ENCODE peak calls at places on chromosome 16, in four cellular contexts. P is stomach, K is IMR-90, J is uterus. N is an unnamed sample.

GRCh38 chr16:84927621-84928591 is 83.4 kb downstream of the ZDHHC7 start:
- DNase-seq in P (no peak), K (no peak), J (peak; percentile 59), N (no peak)

GRCh38 chr16:30853758-30854157 is 40.1 kb downstream of the BCL7C start:
- DNase-seq in P (no peak), K (peak; percentile 22), J (no peak), N (no peak)

GRCh38 chr16:10511829-10512228 is 68.6 kb downstream of the EMP2 start:
- DNase-seq in P (no peak), K (no peak), J (no peak), N (no peak)

GRCh38 chr16:79598341-79599181 is 2.0 kb downstream of the MAF start:
- DNase-seq in P (peak; percentile 62), K (no peak), J (peak; percentile 64), N (peak; percentile 75)

GRCh38 chr16:11679941-11680911 is 12.0 kb downstream of the SNN start:
- DNase-seq in P (no peak), K (no peak), J (no peak), N (no peak)

GRCh38 chr16:47470211-47470610 is 9.1 kb downstream of the PHKB start:
- DNase-seq in P (no peak), K (no peak), J (no peak), N (no peak)

GRCh38 chr16:31569360-31569717 is 41.6 kb downstream of the AHSP start:
- DNase-seq in P (no peak), K (no peak), J (no peak), N (no peak)

GRCh38 chr16:25633549-25633948 is 58.2 kb upstream of the HS3ST4 start:
- DNase-seq in P (no peak), K (no peak), J (no peak), N (peak; percentile 36)

GRCh38 chr16:84740596-84741071 is 40.8 kb downstream of the USP10 start:
- DNase-seq in P (no peak), K (no peak), J (no peak), N (no peak)

GRCh38 chr16:29806641-29807425 is 504 bp downstream of the MAZ start:
- DNase-seq in P (peak; percentile 44), K (no peak), J (peak; percentile 68), N (peak; percentile 62)
- TF ChIP-seq POLR2A in P (no peak), K (no peak), J (no peak), N (no peak)

GRCh38 chr16:2181952-2182351 is 14.5 kb downstream of the CASKIN1 start:
- DNase-seq in P (no peak), K (no peak), J (no peak), N (no peak)
- H3K27ac ChIP-seq in P (no peak overlapping the region), K (no peak overlapping the region), J (no peak overlapping the region), N (no peak overlapping the region)

DNA sequence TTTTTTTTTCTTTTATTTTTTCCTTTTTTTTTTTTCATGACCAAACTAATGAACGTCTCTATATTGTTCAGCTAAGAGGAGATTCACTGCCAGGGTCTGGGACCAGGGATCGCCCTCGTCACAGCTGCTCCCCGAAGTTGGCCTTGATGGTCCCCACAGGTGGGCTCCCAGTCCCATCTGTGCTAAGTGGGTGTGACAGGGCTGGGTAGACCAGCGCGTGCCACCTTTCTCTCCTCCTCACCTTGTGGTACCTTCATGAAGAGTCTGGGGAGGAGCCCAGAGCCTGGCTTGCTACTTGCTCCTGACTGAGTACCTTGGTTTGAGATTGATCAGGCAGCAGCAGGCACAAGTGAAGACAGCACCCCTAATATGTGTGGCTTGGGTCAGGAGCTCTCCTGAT is 6.5 kb upstream of the FOXF1 start:
- DNase-seq in P (no peak), K (no peak), J (no peak), N (no peak)
- H3K27me3 ChIP-seq in P (peaks cover 100% of the 10 kb centered on the region), K (no peaks in the 10 kb centered on the region), J (peaks cover 32% of the 10 kb centered on the region), N (peaks cover 35% of the 10 kb centered on the region)

GRCh38 chr16:1545044-1545736 is 11.7 kb downstream of the TMEM204 start:
- DNase-seq in P (no peak), K (no peak), J (no peak), N (no peak)
- TF ChIP-seq POLR2A in P (no peak), K (no peak), J (no peak), N (no peak)

GRCh38 chr16:67552476-67552875 is 9.8 kb upstream of the CTCF start:
- DNase-seq in P (no peak), K (no peak), J (no peak), N (peak; percentile 48)

GRCh38 chr16:67549936-67550335 is 12.4 kb upstream of the CTCF start:
- DNase-seq in P (no peak), K (no peak), J (no peak), N (no peak)

GRCh38 chr16:67551972-67552371 is 10.4 kb upstream of the CTCF start:
- DNase-seq in P (no peak), K (no peak), J (no peak), N (no peak)

GRCh38 chr16:67549240-67549639 is 13.1 kb upstream of the CTCF start:
- DNase-seq in P (no peak), K (no peak), J (no peak), N (no peak)

GRCh38 chr16:67551091-67551490 is 11.2 kb upstream of the CTCF start:
- DNase-seq in P (no peak), K (no peak), J (no peak), N (no peak)
- H3K27ac ChIP-seq in P (no peak overlapping the region), K (no peak overlapping the region), J (no peak overlapping the region), N (no peak overlapping the region)

DNA sequence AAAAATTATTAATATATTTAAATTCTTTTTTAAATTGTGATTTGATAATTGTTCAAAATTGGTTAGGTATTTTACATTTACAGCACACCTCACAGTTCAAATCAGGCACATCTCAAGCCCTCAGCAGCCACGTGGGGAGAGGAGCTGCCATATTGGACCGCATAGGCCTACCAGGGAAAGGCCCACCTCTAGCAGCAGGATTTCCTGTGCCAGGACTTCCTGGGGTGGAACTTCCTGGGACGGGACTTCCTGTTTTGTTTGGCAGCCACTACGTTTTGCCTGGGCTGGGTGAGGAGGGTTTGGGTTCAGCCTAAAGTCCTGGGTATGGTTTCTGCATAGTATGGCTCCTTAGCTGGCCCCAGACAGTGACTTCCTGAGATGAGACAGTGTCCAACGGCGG is 298.5 kb upstream of the FOXF1 start:
- DNase-seq in P (no peak), K (no peak), J (no peak), N (no peak)
- H3K27me3 ChIP-seq in P (peaks cover 2% of the 10 kb centered on the region), K (no peaks in the 10 kb centered on the region), J (no peaks in the 10 kb centered on the region), N (no peaks in the 10 kb centered on the region)

DNA sequence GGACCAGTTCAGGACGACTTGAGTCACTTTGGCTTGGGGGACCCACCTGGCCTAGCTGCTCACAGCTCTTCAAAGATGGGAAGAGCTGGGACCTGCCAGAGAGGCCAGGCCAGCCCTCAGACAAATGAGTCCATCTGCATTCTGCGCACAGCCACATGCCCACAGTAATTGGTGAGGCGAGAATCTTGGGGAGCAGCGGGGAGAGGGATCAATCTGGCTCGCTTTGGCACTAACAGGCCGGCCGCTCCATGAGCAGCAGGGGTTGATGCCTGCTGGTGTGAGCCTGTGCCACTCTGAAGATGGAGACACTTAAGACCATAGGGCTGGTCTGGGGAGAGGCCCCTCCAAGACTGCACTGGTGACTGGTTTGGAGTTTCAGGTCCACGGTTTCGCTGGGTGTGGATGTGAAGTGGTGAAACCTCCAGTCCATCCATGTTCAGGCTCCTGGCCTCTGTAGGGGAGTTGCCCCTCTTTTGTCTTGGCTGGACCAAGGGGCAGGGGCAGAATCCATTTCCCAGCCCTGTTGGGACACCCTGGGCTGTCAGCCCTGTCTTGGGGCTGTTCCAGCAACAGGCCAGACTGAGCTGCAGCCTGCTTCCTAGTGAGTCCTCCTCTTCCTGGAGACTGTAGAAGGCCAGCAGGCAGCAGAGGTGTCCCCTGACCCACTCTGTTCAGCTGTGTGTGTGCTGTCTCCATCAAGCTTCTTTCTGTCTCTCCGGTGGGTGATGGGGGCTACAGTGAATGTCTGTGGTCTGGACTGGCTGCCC is 7.3 kb downstream of the CTRL start:
- DNase-seq in P (no peak), K (no peak), J (no peak), N (no peak)
- TF ChIP-seq POLR2A in P (no peak), K (no peak), J (no peak), N (no peak)

GRCh38 chr16:70661918-70662641 is 15.7 kb downstream of the IL34 start:
- DNase-seq in P (no peak), K (no peak), J (peak; percentile 75), N (no peak)
- H3K27ac ChIP-seq in P (no peak overlapping the region), K (no peak overlapping the region), J (peak overlapping the region; percentile 65), N (no peak overlapping the region)

DNA sequence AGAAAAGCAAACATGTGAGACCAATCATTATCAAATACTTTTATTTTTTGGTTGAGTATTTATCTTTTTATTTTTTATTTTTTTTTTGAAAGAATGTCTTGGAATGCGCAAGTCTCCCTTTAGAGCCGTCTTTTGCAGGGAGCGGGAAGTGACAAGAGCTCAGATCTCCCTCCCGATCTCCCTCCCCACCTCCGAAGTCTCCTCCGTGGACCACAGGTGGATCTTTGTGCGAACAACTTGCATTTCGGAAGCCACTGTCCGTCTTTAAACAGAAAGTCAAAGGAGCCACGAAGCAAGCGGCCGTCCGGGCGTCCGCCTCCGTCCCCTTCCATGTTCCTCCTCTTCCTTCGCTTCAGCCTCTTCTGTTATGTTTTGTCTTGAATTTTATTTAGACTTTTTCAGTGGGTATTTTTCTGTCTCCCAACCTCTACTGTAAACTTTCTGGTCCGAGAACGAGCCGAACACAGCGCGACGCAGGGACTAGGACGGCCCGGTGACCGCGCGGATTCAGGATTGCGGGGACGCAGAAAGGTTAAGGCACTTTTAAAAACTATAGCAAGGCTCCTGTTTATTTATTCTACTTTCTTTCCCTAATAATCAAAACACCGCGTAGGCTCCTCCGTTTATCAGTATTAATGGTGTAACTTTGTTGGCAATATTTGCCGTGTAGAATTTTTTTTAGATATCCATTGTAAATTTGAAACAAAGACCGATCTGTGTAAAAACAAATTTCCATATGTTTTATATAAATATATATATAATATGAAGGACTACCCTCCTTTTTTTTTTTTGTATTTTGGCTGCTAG is 3.3 kb downstream of the FOXF1 start:
- DNase-seq in P (no peak), K (no peak), J (no peak), N (no peak)
- H3K27me3 ChIP-seq in P (peaks cover 100% of the 10 kb centered on the region), K (no peaks in the 10 kb centered on the region), J (no peaks in the 10 kb centered on the region), N (no peaks in the 10 kb centered on the region)

N was measured in body of pancreas.